ENCODE peak calls at places on chromosomes 7 and 10, in nine cellular contexts. One of them, this sample, is unnamed.

GRCh38 chr7:88169717-88170320 is 50.0 kb downstream of the SRI start:
- DNase-seq in stimulated activated CD4-positive, alpha-beta T cell treated with anti-CD3 and anti-CD28 coated beads, Interleukin-1b, Interleukin-23, amount 100 ng/mL, for 1 hour: no peak
- DNase-seq in NCI-H1092: no peak
- DNase-seq in ELR: peak
- DNase-seq in anterior cingulate cortex: no peak
- DNase-seq in LNCaP clone FGC: peak
- DNase-seq in HTR-8/SVneo: no peak
- DNase-seq in non-pigmented ciliary epithelial cell: no peak
- DNase-seq in GM04504: no peak
- DNase-seq in this sample: peak

GRCh38 chr7:35878356-35878755 is 77.5 kb downstream of the SEPTIN7 start:
- DNase-seq in anterior cingulate cortex: no peak
- DNase-seq in LNCaP clone FGC: no peak
- DNase-seq in GM04504: no peak
- DNase-seq in ELR: peak
- DNase-seq in non-pigmented ciliary epithelial cell: peak
- DNase-seq in NCI-H1092: no peak
- DNase-seq in stimulated activated CD4-positive, alpha-beta T cell treated with anti-CD3 and anti-CD28 coated beads, Interleukin-1b, Interleukin-23, amount 100 ng/mL, for 1 hour: no peak
- DNase-seq in HTR-8/SVneo: no peak
- DNase-seq in this sample: no peak

GRCh38 chr7:137933270-137934017 is 68.4 kb downstream of the CREB3L2 start:
- DNase-seq in GM04504: no peak
- DNase-seq in LNCaP clone FGC: no peak
- DNase-seq in anterior cingulate cortex: no peak
- DNase-seq in HTR-8/SVneo: no peak
- DNase-seq in NCI-H1092: no peak
- DNase-seq in non-pigmented ciliary epithelial cell: no peak
- DNase-seq in stimulated activated CD4-positive, alpha-beta T cell treated with anti-CD3 and anti-CD28 coated beads, Interleukin-1b, Interleukin-23, amount 100 ng/mL, for 1 hour: no peak
- DNase-seq in ELR: peak
- DNase-seq in this sample: no peak

GRCh38 chr10:120761951-120762350 is 89.2 kb upstream of the WDR11 start:
- DNase-seq in non-pigmented ciliary epithelial cell: no peak
- DNase-seq in stimulated activated CD4-positive, alpha-beta T cell treated with anti-CD3 and anti-CD28 coated beads, Interleukin-1b, Interleukin-23, amount 100 ng/mL, for 1 hour: no peak
- DNase-seq in GM04504: no peak
- DNase-seq in LNCaP clone FGC: no peak
- DNase-seq in anterior cingulate cortex: no peak
- DNase-seq in ELR: no peak
- DNase-seq in NCI-H1092: no peak
- DNase-seq in HTR-8/SVneo: no peak
- DNase-seq in this sample: no peak

GRCh38 chr10:11204355-11204879 is 186.7 kb downstream of the CELF2 start:
- DNase-seq in GM04504: no peak
- DNase-seq in stimulated activated CD4-positive, alpha-beta T cell treated with anti-CD3 and anti-CD28 coated beads, Interleukin-1b, Interleukin-23, amount 100 ng/mL, for 1 hour: no peak
- DNase-seq in HTR-8/SVneo: no peak
- DNase-seq in non-pigmented ciliary epithelial cell: no peak
- DNase-seq in LNCaP clone FGC: no peak
- DNase-seq in ELR: no peak
- DNase-seq in NCI-H1092: no peak
- DNase-seq in anterior cingulate cortex: no peak
- DNase-seq in this sample: peak

GRCh38 chr7:15628876-15629275 is 57.6 kb downstream of the MEOX2 start:
- DNase-seq in HTR-8/SVneo: no peak
- DNase-seq in LNCaP clone FGC: no peak
- DNase-seq in GM04504: no peak
- DNase-seq in ELR: peak
- DNase-seq in stimulated activated CD4-positive, alpha-beta T cell treated with anti-CD3 and anti-CD28 coated beads, Interleukin-1b, Interleukin-23, amount 100 ng/mL, for 1 hour: no peak
- DNase-seq in anterior cingulate cortex: no peak
- DNase-seq in NCI-H1092: no peak
- DNase-seq in non-pigmented ciliary epithelial cell: peak
- DNase-seq in this sample: no peak

GRCh38 chr7:24129597-24129996 is 154.4 kb upstream of the NPY start:
- DNase-seq in ELR: peak
- DNase-seq in non-pigmented ciliary epithelial cell: no peak
- DNase-seq in anterior cingulate cortex: no peak
- DNase-seq in NCI-H1092: no peak
- DNase-seq in GM04504: peak
- DNase-seq in LNCaP clone FGC: no peak
- DNase-seq in HTR-8/SVneo: no peak
- DNase-seq in stimulated activated CD4-positive, alpha-beta T cell treated with anti-CD3 and anti-CD28 coated beads, Interleukin-1b, Interleukin-23, amount 100 ng/mL, for 1 hour: no peak
- DNase-seq in this sample: no peak

GRCh38 chr10:61837748-61838055 is 63.8 kb upstream of the ARID5B start:
- DNase-seq in ELR: peak
- DNase-seq in anterior cingulate cortex: no peak
- DNase-seq in NCI-H1092: no peak
- DNase-seq in HTR-8/SVneo: peak
- DNase-seq in non-pigmented ciliary epithelial cell: no peak
- DNase-seq in stimulated activated CD4-positive, alpha-beta T cell treated with anti-CD3 and anti-CD28 coated beads, Interleukin-1b, Interleukin-23, amount 100 ng/mL, for 1 hour: no peak
- DNase-seq in LNCaP clone FGC: no peak
- DNase-seq in GM04504: no peak
- DNase-seq in this sample: no peak

GRCh38 chr7:69620650-69621049 is 22.4 kb downstream of the AUTS2 start:
- DNase-seq in non-pigmented ciliary epithelial cell: no peak
- DNase-seq in HTR-8/SVneo: no peak
- DNase-seq in NCI-H1092: no peak
- DNase-seq in LNCaP clone FGC: no peak
- DNase-seq in GM04504: no peak
- DNase-seq in ELR: no peak
- DNase-seq in stimulated activated CD4-positive, alpha-beta T cell treated with anti-CD3 and anti-CD28 coated beads, Interleukin-1b, Interleukin-23, amount 100 ng/mL, for 1 hour: no peak
- DNase-seq in anterior cingulate cortex: no peak
- DNase-seq in this sample: no peak

GRCh38 chr7:151078233-151079040 is 2.2 kb downstream of the FASTK start:
- DNase-seq in LNCaP clone FGC: no peak
- DNase-seq in ELR: no peak
- DNase-seq in anterior cingulate cortex: no peak
- DNase-seq in stimulated activated CD4-positive, alpha-beta T cell treated with anti-CD3 and anti-CD28 coated beads, Interleukin-1b, Interleukin-23, amount 100 ng/mL, for 1 hour: no peak
- DNase-seq in non-pigmented ciliary epithelial cell: no peak
- DNase-seq in HTR-8/SVneo: no peak
- DNase-seq in GM04504: no peak
- DNase-seq in NCI-H1092: no peak
- DNase-seq in this sample: peak